ENCODE peak calls at places on chromosomes 2 and 18, in ten cellular contexts. O is DMS153; P is central memory CD8-positive, alpha-beta T cell; G is HFF-Myc; X is stimulated activated effector memory CD8-positive, alpha-beta T cell treated with anti-CD3 and anti-CD28 coated beads, Interleukin-12 subunit alpha, Interleukin-12 subunit beta, amount 100 ng/mL, for 72 hours; W is mesenchymal stem cell; V is adrenal gland; Y is activated T-helper 9 cell treated with anti-CD3 and anti-CD28 coated beads, Interleukin-2, amount 50 U/mL, for 16 hours; B is bronchial epithelial cell; A is neural crest cell. L is an unnamed sample.

GRCh38 chr2:8540552-8541055 is 141.3 kb upstream of the ID2 start:
- DNase-seq in O (no peak), P (no peak), G (no peak), X (no peak), W (no peak), V (no peak), Y (no peak), B (no peak), A (no peak), L (no peak)

GRCh38 chr2:165697727-165698620 is 96.1 kb downstream of the GALNT3 start:
- DNase-seq in O (no peak), P (no peak), G (no peak), X (no peak), W (no peak), V (no peak), Y (no peak), B (no peak), A (no peak), L (no peak)

GRCh38 chr18:3481696-3482210 is 31.8 kb downstream of the TGIF1 start:
- DNase-seq in O (no peak), P (peak; percentile 20), G (no peak), X (no peak), W (peak; percentile 51), V (no peak), Y (no peak), B (peak; percentile 45), A (peak; percentile 29), L (no peak)

GRCh38 chr2:58967736-58968135 is 726.6 kb upstream of the FANCL start:
- DNase-seq in O (no peak), P (no peak), G (no peak), X (no peak), W (no peak), V (peak; percentile 19), Y (no peak), B (no peak), A (no peak), L (no peak)

GRCh38 chr2:124959582-124959981 is 934.5 kb downstream of the CNTNAP5 start:
- DNase-seq in O (no peak), P (no peak), G (no peak), X (no peak), W (peak; percentile 42), V (no peak), Y (no peak), B (peak; percentile 3), A (no peak), L (no peak)

GRCh38 chr18:39990540-39990939 is 1964.5 kb upstream of the PIK3C3 start:
- DNase-seq in O (no peak), P (no peak), G (no peak), X (no peak), W (no peak), V (no peak), Y (no peak), B (no peak), A (no peak), L (no peak)

GRCh38 chr2:204328350-204328749 is 216.9 kb upstream of the PARD3B start:
- DNase-seq in O (no peak), P (no peak), G (no peak), X (no peak), W (no peak), V (no peak), Y (no peak), B (no peak), A (no peak), L (no peak)

GRCh38 chr18:22342625-22343024 is 75.1 kb downstream of the CTAGE1 start:
- DNase-seq in O (no peak), P (peak; percentile 64), G (no peak), X (peak; percentile 29), W (peak; percentile 50), V (peak; percentile 89), Y (no peak), B (peak; percentile 89), A (no peak), L (no peak)

GRCh38 chr2:26196683-26197418 is 24.0 kb downstream of the GAREM2 start:
- DNase-seq in O (peak; percentile 4), P (no peak), G (no peak), X (no peak), W (no peak), V (no peak), Y (no peak), B (no peak), A (no peak), L (no peak)

GRCh38 chr2:28365158-28365557 is 27.5 kb upstream of the FOSL2 start:
- DNase-seq in O (no peak), P (no peak), G (no peak), X (no peak), W (no peak), V (no peak), Y (no peak), B (no peak), A (no peak), L (no peak)

GRCh38 chr18:78158943-78159342 is 820.7 kb upstream of the SALL3 start:
- DNase-seq in O (no peak), P (no peak), G (no peak), X (no peak), W (no peak), V (no peak), Y (no peak), B (no peak), A (no peak), L (no peak)

GRCh38 chr18:31426021-31426420 is 21.5 kb upstream of the DSG3 start:
- DNase-seq in O (no peak), P (no peak), G (no peak), X (no peak), W (peak; percentile 30), V (no peak), Y (no peak), B (peak; percentile 65), A (no peak), L (no peak)

GRCh38 chr2:97712693-97713295 is 582 bp upstream of the ZAP70 start:
- DNase-seq in O (no peak), P (no peak), G (no peak), X (peak; percentile 26), W (no peak), V (no peak), Y (peak; percentile 41), B (no peak), A (no peak), L (no peak)

GRCh38 chr2:240850756-240851077 is 17.9 kb upstream of the AGXT start:
- DNase-seq in O (no peak), P (no peak), G (no peak), X (no peak), W (no peak), V (no peak), Y (no peak), B (no peak), A (no peak), L (no peak)

GRCh38 chr2:88842656-88843055 is 151.2 kb downstream of the RPIA start:
- DNase-seq in O (no peak), P (no peak), G (no peak), X (no peak), W (no peak), V (no peak), Y (no peak), B (no peak), A (no peak), L (no peak)

GRCh38 chr2:135052997-135053474 is 944 bp downstream of the RAB3GAP1 start:
- DNase-seq in O (no peak), P (peak; percentile 14), G (no peak), X (peak; percentile 18), W (no peak), V (no peak), Y (no peak), B (peak; percentile 17), A (no peak), L (no peak)